ENCODE peak calls at places on chromosomes 5 and 9, in four cellular contexts. R is ovary, Z is body of pancreas, N is A549. E is an unnamed sample.

GRCh38 chr5:139027150-139027549 is 152.0 kb upstream of the LRRTM2 start:
- DNase-seq in R (no peak), Z (no peak), N (no peak), E (no peak)

GRCh38 chr5:14659821-14660607 is 4.5 kb upstream of the OTULIN start:
- DNase-seq in R (no peak), Z (no peak), N (no peak), E (no peak)

GRCh38 chr9:1619915-1620705 is 395.0 kb upstream of the SMARCA2 start:
- DNase-seq in R (no peak), Z (no peak), N (peak), E (no peak)

GRCh38 chr9:92609142-92609500 is 60.8 kb downstream of the IPPK start:
- DNase-seq in R (no peak), Z (no peak), N (no peak), E (no peak)

GRCh38 chr9:82247318-82247717 is 258.7 kb downstream of the SPATA31D1 start:
- DNase-seq in R (no peak), Z (no peak), N (no peak), E (no peak)

GRCh38 chr9:36855443-36856315 is 178.4 kb downstream of the PAX5 start:
- DNase-seq in R (no peak), Z (no peak), N (peak), E (no peak)

GRCh38 chr5:74063821-74064598 is 438.0 kb downstream of the ARHGEF28 start:
- DNase-seq in R (no peak), Z (no peak), N (peak), E (no peak)

GRCh38 chr5:37849641-37850040 is 9.8 kb upstream of the GDNF start:
- DNase-seq in R (no peak), Z (no peak), N (no peak), E (no peak)

GRCh38 chr5:6446042-6446441 is 2.6 kb upstream of the UBE2QL1 start:
- DNase-seq in R (no peak), Z (no peak), N (no peak), E (no peak)

GRCh38 chr5:74240783-74241750 is 399.5 kb downstream of the ENC1 start:
- DNase-seq in R (no peak), Z (peak), N (no peak), E (no peak)

GRCh38 chr5:128927644-128928043 is 37.6 kb upstream of the SLC27A6 start:
- DNase-seq in R (no peak), Z (no peak), N (no peak), E (no peak)

GRCh38 chr5:148255456-148255855 is 13.1 kb upstream of the SPINK13 start:
- DNase-seq in R (no peak), Z (no peak), N (no peak), E (no peak)

GRCh38 chr9:108219664-108220063 is 636.1 kb downstream of the ACTL7B start:
- DNase-seq in R (no peak), Z (peak), N (no peak), E (no peak)

GRCh38 chr5:15183520-15183919 is 311.9 kb upstream of the ANKH start:
- DNase-seq in R (no peak), Z (no peak), N (peak), E (no peak)

GRCh38 chr5:91312698-91313097 is 70.4 kb downstream of the ARRDC3 start:
- DNase-seq in R (no peak), Z (no peak), N (no peak), E (no peak)

GRCh38 chr5:123129811-123130210 is 40.8 kb downstream of the PRDM6 start:
- DNase-seq in R (no peak), Z (no peak), N (no peak), E (no peak)

GRCh38 chr9:128892223-128892892 is 10.4 kb downstream of the LRRC8A start:
- DNase-seq in R (peak), Z (peak), N (peak), E (no peak)

GRCh38 chr9:121827251-121827967 is 176.0 kb downstream of the DAB2IP start:
- DNase-seq in R (peak), Z (no peak), N (no peak), E (no peak)

GRCh38 chr5:91189480-91190332 is 193.4 kb downstream of the ARRDC3 start:
- DNase-seq in R (peak), Z (no peak), N (peak), E (no peak)

GRCh38 chr5:137372386-137373160 is 126.6 kb downstream of the SPOCK1 start:
- DNase-seq in R (no peak), Z (no peak), N (no peak), E (no peak)

GRCh38 chr5:112625586-112625985 is 112.1 kb upstream of the APC start:
- DNase-seq in R (no peak), Z (no peak), N (no peak), E (no peak)

GRCh38 chr5:88377705-88378656 is 109.3 kb upstream of the TMEM161B start:
- DNase-seq in R (no peak), Z (no peak), N (no peak), E (no peak)

GRCh38 chr9:36870960-36871359 is 163.1 kb downstream of the PAX5 start:
- DNase-seq in R (no peak), Z (no peak), N (no peak), E (peak)

GRCh38 chr5:113246371-113246870 is 188.4 kb downstream of the TSSK1B start:
- DNase-seq in R (no peak), Z (no peak), N (no peak), E (no peak)

GRCh38 chr9:109383947-109384346 is 63.1 kb upstream of the EPB41L4B start:
- DNase-seq in R (no peak), Z (no peak), N (no peak), E (no peak)

GRCh38 chr5:72908666-72909065 is 47.2 kb upstream of the FCHO2 start:
- DNase-seq in R (no peak), Z (no peak), N (no peak), E (no peak)

GRCh38 chr9:38619556-38620447 is 594 bp downstream of the ANKRD18A start:
- DNase-seq in R (no peak), Z (peak), N (peak), E (peak)

GRCh38 chr5:171595801-171596231 is 176.4 kb downstream of the FGF18 start:
- DNase-seq in R (no peak), Z (no peak), N (peak), E (no peak)

GRCh38 chr5:83077662-83078261 is 415 bp downstream of the XRCC4 start:
- DNase-seq in R (no peak), Z (no peak), N (no peak), E (no peak)

GRCh38 chr9:111375817-111376564 is 46.0 kb upstream of the OR2K2 start:
- DNase-seq in R (no peak), Z (no peak), N (no peak), E (no peak)

GRCh38 chr5:5025774-5026406 is 114.2 kb upstream of the ADAMTS16 start:
- DNase-seq in R (no peak), Z (no peak), N (peak), E (no peak)

GRCh38 chr9:131649646-131650045 is 90.2 kb downstream of the RAPGEF1 start:
- DNase-seq in R (no peak), Z (no peak), N (no peak), E (no peak)

GRCh38 chr5:95083606-95084005 is 201.3 kb downstream of the MCTP1 start:
- DNase-seq in R (no peak), Z (no peak), N (no peak), E (no peak)

GRCh38 chr5:79853676-79854418 is 137.2 kb downstream of the MTX3 start:
- DNase-seq in R (no peak), Z (no peak), N (peak), E (no peak)

GRCh38 chr9:133460405-133461175 is 812 bp downstream of the CACFD1 start:
- DNase-seq in R (no peak), Z (peak), N (peak), E (peak)

GRCh38 chr5:81232449-81233079 is 558 bp upstream of the CKMT2 start:
- DNase-seq in R (peak), Z (peak), N (no peak), E (no peak)

DNA sequence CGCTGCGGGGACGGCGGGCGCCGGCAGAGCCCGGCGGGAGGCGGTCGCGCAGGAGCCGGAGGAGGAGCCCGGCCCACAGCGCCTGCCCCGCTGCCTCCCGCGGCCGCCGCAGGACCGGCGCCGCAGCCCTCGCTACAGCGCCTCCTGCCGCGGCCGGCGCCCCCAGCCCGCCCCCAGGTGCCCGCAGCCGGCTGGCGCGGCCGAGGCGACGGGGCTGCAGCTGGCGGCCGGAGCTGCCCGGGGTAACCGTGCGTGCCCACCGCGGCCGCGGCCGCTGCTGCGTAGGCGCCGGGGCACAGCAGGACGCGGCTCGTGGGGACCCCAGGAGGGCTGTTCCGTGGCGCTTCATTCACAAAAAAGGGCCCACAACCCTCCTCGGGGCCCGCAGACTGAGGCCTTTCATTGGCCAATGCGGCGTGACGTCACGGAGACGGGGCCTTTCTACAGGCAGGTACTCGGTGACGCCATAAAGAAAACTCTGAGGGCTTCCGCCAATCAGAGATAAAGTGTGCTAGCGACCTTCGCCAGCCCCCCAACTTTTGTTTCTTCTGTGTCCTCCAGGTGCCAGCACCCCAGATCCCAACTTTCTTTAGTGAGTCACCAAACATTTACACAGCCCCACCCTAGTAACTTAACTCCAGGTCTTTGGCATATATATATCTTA is at the start of gene CDC14B:
- DNase-seq in R (peak), Z (peak), N (peak), E (peak)
- TF ChIP-seq POLR2A in R (no peak), Z (no peak), N (peak), E (no peak)

DNA sequence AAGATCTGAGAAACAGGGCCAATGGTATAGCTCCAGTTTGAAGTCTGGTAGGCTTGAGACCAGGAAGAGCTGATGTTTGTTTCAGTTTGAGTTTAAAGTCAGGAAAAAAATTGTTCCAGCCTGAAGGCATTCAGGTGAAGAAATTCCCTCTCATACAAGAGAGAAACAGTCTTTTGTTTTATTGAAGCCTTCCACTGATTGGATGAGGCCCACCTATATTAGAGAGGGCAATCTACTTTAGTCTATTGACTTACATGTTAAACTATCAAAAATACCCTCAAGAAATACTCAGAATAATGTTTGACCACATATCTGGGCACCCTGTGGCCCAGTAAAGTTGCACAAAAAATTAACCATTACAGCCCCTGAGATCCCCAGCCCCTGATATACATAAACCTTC is 5.2 kb upstream of the DEPDC1B start:
- DNase-seq in R (no peak), Z (no peak), N (no peak), E (no peak)
- TF ChIP-seq POLR2A in R (no peak), Z (no peak), N (no peak), E (no peak)

GRCh38 chr5:149485655-149486615 is 65.3 kb downstream of the CSNK1A1 start:
- DNase-seq in R (no peak), Z (peak), N (peak), E (peak)
- TF ChIP-seq POLR2A in R (no peak), Z (no peak), N (no peak), E (no peak)

GRCh38 chr9:124869466-124869985 is 7.6 kb downstream of the ARPC5L start:
- DNase-seq in R (no peak), Z (peak), N (no peak), E (peak)
- TF ChIP-seq POLR2A in R (no peak), Z (no peak), N (no peak), E (no peak)

GRCh38 chr5:32173394-32174010 is 617 bp downstream of the GOLPH3 start:
- DNase-seq in R (peak), Z (peak), N (peak), E (peak)

GRCh38 chr5:32170303-32171170 is 3.6 kb downstream of the GOLPH3 start:
- DNase-seq in R (no peak), Z (no peak), N (peak), E (no peak)

GRCh38 chr5:32168460-32169033 is 5.6 kb downstream of the GOLPH3 start:
- DNase-seq in R (no peak), Z (no peak), N (no peak), E (no peak)

GRCh38 chr5:32172908-32173393 is 1.2 kb downstream of the GOLPH3 start:
- DNase-seq in R (no peak), Z (no peak), N (no peak), E (no peak)

GRCh38 chr5:32174011-32174866 is at the start of gene GOLPH3:
- DNase-seq in R (peak), Z (peak), N (peak), E (peak)
- TF ChIP-seq POLR2A in R (peak), Z (peak), N (peak), E (peak)

GRCh38 chr9:130191749-130192120 is 19.5 kb downstream of the NCS1 start:
- DNase-seq in R (no peak), Z (no peak), N (no peak), E (no peak)
- TF ChIP-seq POLR2A in R (no peak), Z (no peak), N (no peak), E (no peak)

DNA sequence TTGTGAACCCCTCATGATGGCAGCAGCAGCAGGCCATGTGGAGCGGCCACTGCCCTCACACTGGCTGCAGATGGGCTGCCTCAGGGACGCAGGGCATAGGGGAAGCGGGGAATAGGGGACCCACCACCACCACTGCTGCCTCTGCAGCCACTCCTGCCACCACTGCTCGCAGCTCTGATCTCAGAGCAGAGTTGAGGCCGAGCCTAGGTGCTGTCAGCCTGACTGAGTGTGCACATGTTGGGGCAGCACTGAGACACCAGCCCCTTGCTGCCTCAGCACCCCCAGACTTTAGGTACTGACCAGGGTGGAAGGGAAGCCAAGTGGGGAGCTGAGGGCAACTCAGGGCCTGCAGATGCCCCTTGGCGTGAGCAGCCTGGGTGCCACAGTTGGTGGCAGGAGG is 843.9 kb upstream of the DMAC1 start:
- DNase-seq in R (no peak), Z (no peak), N (no peak), E (no peak)
- TF ChIP-seq POLR2A in R (no peak), Z (peak), N (no peak), E (no peak)

DNA sequence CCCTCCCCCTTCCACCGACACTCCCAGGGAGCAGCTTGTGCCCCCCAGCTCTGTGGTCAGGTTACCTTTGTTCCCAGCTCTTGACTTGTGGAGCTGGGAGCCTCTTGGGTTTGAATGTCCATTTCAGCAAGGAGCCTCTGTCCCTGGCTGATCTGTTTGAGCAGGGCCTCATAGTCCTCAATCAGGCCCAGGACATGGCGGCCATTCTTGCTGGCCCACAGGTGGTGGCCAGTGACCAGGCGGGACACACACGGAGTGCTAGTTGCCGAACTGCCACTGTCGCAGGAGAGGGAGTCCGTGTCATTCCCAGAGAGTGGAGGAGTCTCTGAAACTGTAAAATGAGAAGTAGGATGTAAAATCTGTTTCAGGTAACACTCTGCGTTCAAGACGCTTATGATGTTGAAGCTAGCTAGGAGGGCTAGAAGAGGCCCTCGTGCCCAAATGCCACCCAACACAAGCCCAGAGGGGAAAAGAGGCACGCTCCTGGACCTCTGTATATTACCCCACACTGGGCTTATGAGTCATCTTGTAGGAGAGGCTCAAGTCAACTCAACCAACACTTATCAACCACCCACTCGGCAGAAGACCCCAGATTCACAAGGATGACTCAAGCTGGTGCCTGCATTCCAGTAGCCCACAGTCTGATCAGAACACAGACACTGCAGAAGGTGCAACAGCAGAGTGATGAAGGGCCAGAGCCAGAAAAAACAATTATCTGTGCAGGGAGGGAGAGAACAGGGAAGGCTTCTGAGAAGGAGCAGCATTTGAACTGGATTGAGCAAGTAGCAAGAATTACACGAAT is 177.0 kb downstream of the CDK5RAP2 start:
- DNase-seq in R (no peak), Z (no peak), N (peak), E (no peak)
- TF ChIP-seq POLR2A in R (no peak), Z (no peak), N (no peak), E (no peak)

GRCh38 chr9:89311346-89312153 is 555 bp downstream of the CKS2 start:
- DNase-seq in R (no peak), Z (no peak), N (no peak), E (peak)

GRCh38 chr9:89312154-89312616 is 1.2 kb downstream of the CKS2 start:
- DNase-seq in R (no peak), Z (no peak), N (peak), E (no peak)

GRCh38 chr9:89310486-89311345 is at the start of gene CKS2:
- DNase-seq in R (peak), Z (peak), N (peak), E (peak)

GRCh38 chr9:89309166-89309565 is 1.8 kb upstream of the CKS2 start:
- DNase-seq in R (no peak), Z (no peak), N (no peak), E (no peak)

DNA sequence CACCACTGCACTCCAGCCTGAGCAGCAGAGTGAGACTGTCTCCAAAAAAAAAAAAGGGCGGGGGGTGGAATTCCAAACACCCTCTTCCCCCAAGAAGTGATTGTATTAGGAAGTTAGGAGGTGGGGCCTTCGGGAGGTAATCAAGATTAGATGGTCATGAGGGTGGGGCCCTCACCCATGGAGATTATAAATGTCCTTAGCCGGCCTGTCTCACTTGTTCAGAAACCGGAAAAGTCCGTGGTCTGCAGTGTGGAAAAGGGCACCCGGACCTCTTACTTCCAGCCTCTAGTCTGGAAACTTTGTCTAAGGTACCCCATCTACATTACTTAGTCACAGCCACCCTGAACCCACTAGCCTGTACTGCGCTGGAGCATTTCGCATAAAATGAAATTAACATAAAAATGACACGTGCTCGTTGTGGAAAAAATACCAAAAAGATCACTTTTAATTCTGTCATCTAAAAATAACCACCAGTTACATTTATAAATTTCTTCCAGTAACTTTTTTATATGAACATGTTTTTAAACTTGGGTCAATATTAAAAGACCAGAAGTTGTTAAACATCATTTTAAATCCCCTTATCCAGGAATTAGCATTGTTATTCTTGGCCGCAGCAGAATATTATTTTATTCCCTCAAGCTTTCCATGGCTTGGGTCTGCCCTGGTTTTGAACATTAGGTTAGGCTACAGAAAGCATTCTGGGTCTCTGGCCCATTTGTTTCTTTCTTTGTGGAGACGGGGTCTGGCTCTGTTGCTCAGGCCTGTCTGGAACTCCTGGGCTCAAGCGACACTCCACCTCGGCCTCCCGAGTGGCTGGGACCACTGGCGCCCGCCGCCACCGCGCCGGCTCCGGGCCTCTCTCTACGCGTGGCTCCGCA is 1.1 kb upstream of the CKS2 start:
- DNase-seq in R (no peak), Z (peak), N (no peak), E (no peak)
- TF ChIP-seq POLR2A in R (no peak), Z (no peak), N (no peak), E (peak)

DNA sequence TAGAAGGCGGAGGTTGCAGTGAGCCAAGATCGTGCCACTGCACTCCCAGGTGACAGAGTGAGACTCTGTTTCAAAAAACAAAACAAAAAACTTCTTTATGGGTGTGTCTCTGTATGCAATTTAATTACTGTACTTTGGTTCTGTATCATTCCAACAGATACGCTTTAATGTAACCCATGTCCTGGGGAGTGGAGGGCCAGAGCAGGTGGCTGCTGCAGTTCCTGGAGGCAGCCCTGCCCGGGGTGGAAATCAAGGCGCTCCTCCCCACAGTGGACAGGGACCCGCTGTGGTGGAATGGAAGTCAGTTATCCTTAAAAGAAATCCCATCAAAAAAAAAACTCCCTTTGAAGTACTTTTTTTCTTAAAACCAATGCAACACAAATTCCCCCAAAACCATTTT is 1.9 kb downstream of the DAP start:
- DNase-seq in R (no peak), Z (no peak), N (no peak), E (no peak)
- TF ChIP-seq POLR2A in R (no peak), Z (no peak), N (no peak), E (peak)

E was measured in Peyer's patch.